ENCODE peak calls at places on chromosomes 2 and 18, in nine cellular contexts. J is RWPE1; L is stimulated activated CD8-positive, alpha-beta memory T cell treated with anti-CD3 and anti-CD28 coated beads, Interleukin-15, amount 100 ng/mL, for 1 hour; F is T follicular helper cell; B is trophoblast cell; I is osteocyte; T is hippocampal formation; P is activated gamma-delta T cell treated with Interleukin-2 at 50 U/mL for 16 hours; S is mesendoderm. Q is an unnamed sample.

GRCh38 chr2:190627881-190628412 is 20.9 kb upstream of the NAB1 start:
- DNase-seq in T (peak; percentile 44), L (no peak), B (no peak), J (no peak), P (no peak), I (no peak), S (no peak), F (no peak), Q (no peak)

GRCh38 chr2:1203772-1204171 is 209.5 kb upstream of the TPO start:
- DNase-seq in J (no peak), B (no peak), F (no peak), S (no peak), I (no peak), T (no peak), P (no peak), L (no peak), Q (no peak)

GRCh38 chr2:226554726-226555125 is 244.9 kb downstream of the IRS1 start:
- DNase-seq in J (no peak), P (no peak), T (no peak), I (no peak), S (no peak), B (no peak), F (no peak), L (no peak), Q (no peak)

GRCh38 chr2:106282816-106283215 is 88.7 kb upstream of the UXS1 start:
- DNase-seq in S (no peak), F (no peak), T (no peak), J (no peak), L (no peak), I (no peak), B (no peak), P (no peak), Q (no peak)

GRCh38 chr2:216696751-216697560 is 1.6 kb upstream of the IGFBP5 start:
- DNase-seq in T (no peak), B (no peak), S (peak; percentile 81), P (no peak), F (no peak), I (no peak), J (no peak), L (no peak), Q (no peak)

GRCh38 chr2:238914648-238915015 is 66.7 kb downstream of the TWIST2 start:
- DNase-seq in F (no peak), L (no peak), B (no peak), P (no peak), I (no peak), T (no peak), J (peak; percentile 56), S (no peak), Q (no peak)

GRCh38 chr18:55879331-55879730 is 291.3 kb upstream of the TCF4 start:
- DNase-seq in L (no peak), F (no peak), P (no peak), S (no peak), B (no peak), J (no peak), T (no peak), I (no peak), Q (no peak)

GRCh38 chr18:63590368-63590767 is 3.2 kb downstream of the SERPINB13 start:
- DNase-seq in F (no peak), T (no peak), P (no peak), B (no peak), L (no peak), S (no peak), I (no peak), J (no peak), Q (no peak)

GRCh38 chr2:29054430-29054829 is 19.9 kb downstream of the PCARE start:
- DNase-seq in B (no peak), S (no peak), L (no peak), F (no peak), I (no peak), P (no peak), J (no peak), T (no peak), Q (no peak)

GRCh38 chr2:9693646-9694045 is 62.8 kb upstream of the YWHAQ start:
- DNase-seq in B (no peak), S (no peak), I (no peak), P (no peak), J (no peak), F (no peak), L (no peak), T (no peak), Q (no peak)

GRCh38 chr2:168703926-168704325 is 98.5 kb upstream of the NOSTRIN start:
- DNase-seq in J (no peak), T (no peak), B (no peak), P (no peak), S (no peak), L (no peak), F (no peak), I (no peak), Q (no peak)

GRCh38 chr18:51980101-51980500 is 359.9 kb upstream of the DCC start:
- DNase-seq in J (no peak), B (no peak), F (no peak), I (no peak), T (no peak), P (no peak), S (no peak), L (no peak), Q (no peak)

Q was measured in activated B cell treated with CpG ODN at 0.5 μM for 24 hours.